ENCODE peak calls at places on chromosomes 1 and 21, in five cellular contexts. B is T follicular helper cell, H is mesenchymal stem cell, L is body of pancreas, I is GOT3. U is an unnamed sample.

GRCh38 chr1:229370601-229371021 is 27.8 kb upstream of the CCSAP start:
- DNase-seq in B (no peak), H (no peak), L (no peak), I (no peak), U (no peak)

GRCh38 chr1:112540395-112540794 is 31.6 kb downstream of the WNT2B start:
- DNase-seq in B (no peak), H (no peak), L (no peak), I (no peak), U (no peak)

GRCh38 chr1:184945678-184946412 is 28.5 kb downstream of the NIBAN1 start:
- DNase-seq in B (no peak), H (peak), L (no peak), I (no peak), U (no peak)

GRCh38 chr1:84525738-84526137 is 19.4 kb upstream of the GNG5 start:
- DNase-seq in B (no peak), H (no peak), L (no peak), I (no peak), U (no peak)

GRCh38 chr1:227773558-227773957 is 38.3 kb downstream of the SNAP47 start:
- DNase-seq in B (no peak), H (no peak), L (no peak), I (no peak), U (no peak)

GRCh38 chr1:228016653-228017355 is 10.0 kb downstream of the WNT3A start:
- DNase-seq in B (no peak), H (no peak), L (no peak), I (no peak), U (no peak)

GRCh38 chr1:243268751-243269460 is 13.1 kb downstream of the SDCCAG8 start:
- DNase-seq in B (no peak), H (peak), L (no peak), I (no peak), U (no peak)

GRCh38 chr1:2495546-2495945 is 19.5 kb downstream of the PLCH2 start:
- DNase-seq in B (no peak), H (no peak), L (no peak), I (no peak), U (no peak)

GRCh38 chr1:30616759-30617158 is 106.6 kb downstream of the MATN1 start:
- DNase-seq in B (no peak), H (no peak), L (no peak), I (no peak), U (no peak)

GRCh38 chr21:38487906-38488639 is 10.2 kb downstream of the ERG start:
- DNase-seq in B (no peak), H (no peak), L (no peak), I (no peak), U (peak)

GRCh38 chr1:225426395-225427248 is 1.2 kb downstream of the LBR start:
- DNase-seq in B (no peak), H (peak), L (peak), I (no peak), U (no peak)

GRCh38 chr21:34857122-34857713 is 188.4 kb downstream of the CLIC6 start:
- DNase-seq in B (no peak), H (no peak), L (no peak), I (no peak), U (peak)

GRCh38 chr21:44407493-44407892 is 47.8 kb upstream of the LRRC3 start:
- DNase-seq in B (no peak), H (no peak), L (no peak), I (no peak), U (no peak)

GRCh38 chr1:189803364-189803763 is 674.3 kb downstream of the BRINP3 start:
- DNase-seq in B (no peak), H (no peak), L (no peak), I (no peak), U (no peak)

GRCh38 chr21:41333752-41334151 is 17.2 kb downstream of the FAM3B start:
- DNase-seq in B (no peak), H (no peak), L (no peak), I (no peak), U (no peak)

GRCh38 chr1:213513006-213513405 is 462.0 kb downstream of the RPS6KC1 start:
- DNase-seq in B (no peak), H (no peak), L (no peak), I (no peak), U (no peak)

GRCh38 chr1:3740038-3740437 is 12.2 kb upstream of the CCDC27 start:
- DNase-seq in B (no peak), H (no peak), L (no peak), I (no peak), U (no peak)

U was measured in dermis microvascular lymphatic vessel endothelial cell.